ENCODE peak calls at places on chromosomes 2 and 18, in nine cellular contexts. M, B, A, P, G, D, Z, I and V are unnamed samples.

GRCh38 chr18:36391426-36392145 is 94.1 kb downstream of the FHOD3 start:
- DNase-seq in G (no peak), Z (no peak), A (no peak), M (no peak), D (no peak), I (no peak), B (no peak), P (no peak), V (no peak)

GRCh38 chr2:129253461-129253812 is 726.0 kb upstream of the RAB6C start:
- DNase-seq in M (no peak), Z (no peak), A (peak), I (peak), B (peak), G (peak), D (peak), P (peak), V (peak)

GRCh38 chr2:133424876-133425275 is 143.4 kb downstream of the NCKAP5 start:
- DNase-seq in Z (no peak), D (no peak), I (no peak), B (no peak), P (peak), A (no peak), M (no peak), G (no peak), V (no peak)

GRCh38 chr2:33086400-33087015 is 139.8 kb downstream of the LTBP1 start:
- DNase-seq in P (peak), M (peak), B (no peak), G (no peak), D (no peak), A (no peak), Z (peak), I (no peak), V (peak)

GRCh38 chr2:38505779-38506178 is 96.9 kb downstream of the HNRNPLL start:
- DNase-seq in A (peak), G (no peak), I (no peak), P (peak), D (no peak), M (peak), Z (no peak), B (no peak), V (no peak)

GRCh38 chr18:35099911-35100310 is 58.7 kb downstream of the MAPRE2 start:
- DNase-seq in P (peak), M (no peak), B (no peak), D (no peak), Z (no peak), G (no peak), I (no peak), A (no peak), V (no peak)

GRCh38 chr18:58805482-58806187 is 59.0 kb upstream of the ZNF532 start:
- DNase-seq in D (no peak), P (no peak), G (peak), A (no peak), I (peak), M (no peak), Z (no peak), B (no peak), V (no peak)

GRCh38 chr2:240922234-240922981 is 16.3 kb downstream of the CROCC2 start:
- DNase-seq in G (no peak), D (no peak), M (no peak), A (no peak), P (no peak), Z (no peak), B (no peak), I (peak), V (no peak)

GRCh38 chr2:47724221-47724981 is 58.5 kb upstream of the MSH6 start:
- DNase-seq in I (no peak), G (peak), B (no peak), P (peak), Z (no peak), A (no peak), D (no peak), M (peak), V (peak)

GRCh38 chr2:207254526-207255464 is 89.0 kb upstream of the KLF7 start:
- DNase-seq in B (no peak), I (no peak), D (no peak), G (no peak), A (no peak), M (peak), Z (no peak), P (peak), V (no peak)

GRCh38 chr2:220163486-220163885 is 536.1 kb downstream of the SLC4A3 start:
- DNase-seq in D (no peak), I (no peak), G (no peak), B (no peak), M (peak), P (peak), Z (no peak), A (no peak), V (no peak)

GRCh38 chr2:2788076-2788475 is 457.0 kb upstream of the MYT1L start:
- DNase-seq in G (peak), A (no peak), B (peak), D (no peak), Z (no peak), P (no peak), M (no peak), I (no peak), V (no peak)

GRCh38 chr18:58231930-58232329 is 187.9 kb downstream of the NEDD4L start:
- DNase-seq in B (no peak), P (peak), Z (no peak), D (no peak), M (peak), A (peak), G (no peak), I (no peak), V (no peak)

GRCh38 chr2:62383843-62384242 is 122.2 kb downstream of the TMEM17 start:
- DNase-seq in I (no peak), G (no peak), Z (no peak), B (no peak), D (no peak), P (peak), A (no peak), M (peak), V (no peak)

GRCh38 chr2:168029071-168029470 is 218.3 kb downstream of the STK39 start:
- DNase-seq in D (no peak), M (no peak), B (no peak), A (no peak), Z (no peak), P (no peak), I (no peak), G (no peak), V (no peak)

GRCh38 chr2:115739574-115739973 is 1297.1 kb downstream of the DPP10 start:
- DNase-seq in P (no peak), M (no peak), D (no peak), I (no peak), B (peak), Z (no peak), G (peak), A (peak), V (peak)

GRCh38 chr18:24427484-24427883 is 1.0 kb downstream of the IMPACT start:
- DNase-seq in A (no peak), D (no peak), Z (no peak), I (peak), P (peak), G (peak), B (peak), M (peak), V (no peak)

GRCh38 chr2:72827495-72827894 is 1.7 kb upstream of the EXOC6B start:
- DNase-seq in G (no peak), D (no peak), B (no peak), A (no peak), Z (no peak), M (no peak), P (no peak), I (no peak), V (no peak)
- H3K4me2 ChIP-seq in G (no peak), D (no peak), B (no peak), A (peak), Z (no peak), M (peak), P (peak), I (no peak), V (no peak)

GRCh38 chr2:74290066-74290465 is 53.1 kb downstream of the SLC4A5 start:
- DNase-seq in B (no peak), D (no peak), G (no peak), A (no peak), P (no peak), I (no peak), M (no peak), Z (no peak), V (peak)
- H2AFZ ChIP-seq in B (no peak), D (no peak), G (no peak), A (no peak), P (no peak), I (no peak), M (no peak), Z (peak), V (peak)

DNA sequence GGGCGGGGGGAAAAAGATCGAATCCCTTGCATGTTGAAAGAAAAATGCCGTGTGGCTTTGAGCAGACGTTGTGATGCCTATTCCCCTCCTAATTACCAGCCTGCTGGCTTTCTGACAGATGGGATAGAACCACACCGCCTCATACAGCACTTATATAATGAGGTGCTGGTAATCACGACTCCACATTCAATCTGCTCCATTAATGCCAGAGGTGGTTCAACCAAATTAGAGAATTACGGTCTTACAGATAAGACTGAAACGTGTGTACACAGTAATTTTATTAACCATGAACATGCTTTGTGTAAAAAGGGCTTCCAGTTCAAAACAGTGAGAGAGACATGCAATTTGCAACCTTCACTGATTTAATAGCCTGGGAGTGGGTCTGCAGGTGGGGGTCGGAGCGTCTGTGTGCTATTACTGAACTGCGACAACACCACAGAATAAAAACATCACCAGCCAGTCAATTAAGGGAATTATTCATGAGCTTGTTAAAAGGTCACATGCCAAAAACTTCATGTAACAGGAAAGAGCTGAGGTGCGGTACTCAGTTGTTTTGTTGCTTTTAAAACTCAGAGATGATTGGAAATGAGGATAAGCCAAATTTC is 195.8 kb downstream of the TMEM163 start:
- DNase-seq in Z (no peak), B (no peak), I (peak), A (no peak), G (no peak), M (no peak), P (no peak), D (no peak), V (no peak)
- TF ChIP-seq EZH2phosphoT487 in Z (no peak), B (no peak), I (no peak), A (no peak), G (no peak), M (no peak), P (no peak), D (no peak), V (no peak)

DNA sequence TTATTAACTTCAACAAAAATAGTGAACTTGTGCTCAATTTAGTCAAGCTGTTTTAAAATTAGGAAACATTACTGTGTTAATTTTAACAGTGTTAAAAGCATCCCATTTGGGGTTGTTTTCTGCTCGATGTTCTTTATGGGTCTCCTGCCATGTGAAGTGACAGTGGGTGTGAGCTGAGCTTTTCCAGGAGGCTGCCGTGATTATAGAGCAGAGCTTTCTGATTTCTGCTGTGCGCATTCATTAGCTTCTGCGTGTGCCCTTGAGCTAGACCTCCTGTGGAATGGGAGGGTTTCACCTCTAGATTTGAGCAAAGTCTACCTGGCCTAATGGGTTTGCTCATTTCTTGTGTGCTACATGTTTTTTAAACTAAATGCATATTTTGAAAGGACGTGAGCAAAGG is 121.4 kb downstream of the WDSUB1 start:
- DNase-seq in B (no peak), Z (no peak), P (no peak), M (no peak), G (no peak), D (no peak), I (no peak), A (no peak), V (no peak)
- H3K4me2 ChIP-seq in B (no peak), Z (peak), P (no peak), M (no peak), G (no peak), D (no peak), I (no peak), A (peak), V (no peak)

GRCh38 chr18:10822457-10822856 is 296.6 kb downstream of the NAPG start:
- DNase-seq in D (no peak), B (peak), I (no peak), G (peak), A (no peak), P (no peak), Z (no peak), M (no peak), V (no peak)
- H2AFZ ChIP-seq in D (no peak), B (no peak), I (no peak), G (no peak), A (no peak), P (no peak), Z (no peak), M (no peak), V (no peak)